ENCODE peak calls at places on chromosomes 2 and 18, in six cellular contexts. X is T-cell; K is NCI-H1417 treated with DMSO at 0.1 percent for 48 hours; T is left ventricle myocardium inferior; E is stimulated activated CD4-positive, alpha-beta T cell treated with anti-CD3 and anti-CD28 coated beads, Interleukin-1b, Interleukin-23, amount 100 ng/mL, for 48 hours; L is H7. J is an unnamed sample.

GRCh38 chr2:181738074-181738473 is 57.8 kb upstream of the NEUROD1 start:
- DNase-seq in X (no peak), K (no peak), T (no peak), E (no peak), L (peak; percentile 34), J (no peak)

GRCh38 chr2:121764681-121765228 is 9.3 kb downstream of the TSN start:
- DNase-seq in X (no peak), K (no peak), T (no peak), E (no peak), L (no peak), J (no peak)

GRCh38 chr2:217842038-217842437 is 160.8 kb downstream of the TNS1 start:
- DNase-seq in X (no peak), K (no peak), T (no peak), E (no peak), L (no peak), J (no peak)

GRCh38 chr2:47568164-47568861 is 165.4 kb downstream of the MSH2 start:
- DNase-seq in X (no peak), K (no peak), T (no peak), E (no peak), L (no peak), J (no peak)

GRCh38 chr2:529425-529824 is 147.8 kb downstream of the TMEM18 start:
- DNase-seq in X (no peak), K (peak; percentile 39), T (no peak), E (no peak), L (peak; percentile 76), J (no peak)

GRCh38 chr2:70115646-70116442 is 28.6 kb downstream of the PCBP1 start:
- DNase-seq in X (no peak), K (no peak), T (peak; percentile 35), E (no peak), L (no peak), J (no peak)

GRCh38 chr2:53913721-53914120 is 54.0 kb upstream of the GPR75 start:
- DNase-seq in X (no peak), K (no peak), T (no peak), E (peak; percentile 49), L (peak; percentile 2), J (no peak)

GRCh38 chr2:38728694-38729093 is 22.5 kb downstream of the SRSF7 start:
- DNase-seq in X (no peak), K (no peak), T (no peak), E (no peak), L (no peak), J (no peak)

GRCh38 chr2:25624635-25625034 is 48.7 kb downstream of the DTNB start:
- DNase-seq in X (no peak), K (no peak), T (no peak), E (no peak), L (no peak), J (no peak)

GRCh38 chr2:232731470-232731869 is 34.3 kb downstream of the GIGYF2 start:
- DNase-seq in X (no peak), K (no peak), T (no peak), E (no peak), L (no peak), J (no peak)

GRCh38 chr2:74204436-74204835 is 6.0 kb downstream of the MTHFD2 start:
- DNase-seq in X (no peak), K (no peak), T (no peak), E (no peak), L (no peak), J (no peak)

GRCh38 chr2:158128168-158128973 is 26.7 kb downstream of the UPP2 start:
- DNase-seq in X (no peak), K (no peak), T (no peak), E (no peak), L (no peak), J (no peak)

GRCh38 chr2:179677746-179678505 is 183.5 kb downstream of the ZNF385B start:
- DNase-seq in X (no peak), K (no peak), T (no peak), E (no peak), L (no peak), J (no peak)

GRCh38 chr2:2796207-2796606 is 465.1 kb upstream of the MYT1L start:
- DNase-seq in X (no peak), K (no peak), T (no peak), E (no peak), L (peak; percentile 33), J (no peak)

GRCh38 chr2:171712051-171712450 is 24.8 kb downstream of the DYNC1I2 start:
- DNase-seq in X (no peak), K (no peak), T (no peak), E (no peak), L (no peak), J (no peak)

GRCh38 chr18:79512461-79513380 is 117.0 kb downstream of the NFATC1 start:
- DNase-seq in X (no peak), K (no peak), T (no peak), E (no peak), L (peak; percentile 69), J (no peak)

GRCh38 chr2:126843046-126843445 is 55.6 kb upstream of the TEX51 start:
- DNase-seq in X (no peak), K (no peak), T (no peak), E (no peak), L (no peak), J (no peak)

GRCh38 chr2:85772019-85772745 is 18.4 kb downstream of the ATOH8 start:
- DNase-seq in X (no peak), K (peak; percentile 33), T (peak; percentile 99), E (no peak), L (peak; percentile 86), J (no peak)

GRCh38 chr18:43846302-43846701 is 569.0 kb upstream of the SYT4 start:
- DNase-seq in X (no peak), K (no peak), T (no peak), E (no peak), L (peak; percentile 10), J (no peak)

GRCh38 chr18:22831441-22831904 is 101.7 kb upstream of the RBBP8 start:
- DNase-seq in X (no peak), K (no peak), T (no peak), E (peak; percentile 10), L (no peak), J (no peak)

GRCh38 chr2:177543007-177543760 is 150.6 kb downstream of the AGPS start:
- DNase-seq in X (no peak), K (no peak), T (no peak), E (no peak), L (no peak), J (no peak)

GRCh38 chr2:96579422-96579821 is 42.9 kb downstream of the ARID5A start:
- DNase-seq in X (no peak), K (no peak), T (no peak), E (no peak), L (no peak), J (no peak)

GRCh38 chr18:36295880-36296301 is 1.6 kb upstream of the FHOD3 start:
- DNase-seq in X (no peak), K (no peak), T (no peak), E (no peak), L (peak; percentile 37), J (no peak)

GRCh38 chr2:119521437-119521825 is 2.9 kb downstream of the SCTR start:
- DNase-seq in X (no peak), K (no peak), T (no peak), E (no peak), L (no peak), J (no peak)

GRCh38 chr2:240701091-240701735 is 9.5 kb downstream of the AQP12A start:
- DNase-seq in X (no peak), K (no peak), T (peak; percentile 6), E (no peak), L (no peak), J (peak; percentile 14)

GRCh38 chr2:96552284-96553175 is 16.0 kb downstream of the ARID5A start:
- DNase-seq in X (no peak), K (no peak), T (no peak), E (no peak), L (no peak), J (no peak)

GRCh38 chr18:37675699-37676098 is 110.1 kb upstream of the CELF4 start:
- DNase-seq in X (no peak), K (no peak), T (no peak), E (no peak), L (no peak), J (no peak)

GRCh38 chr2:12504443-12504842 is 212.3 kb upstream of the TRIB2 start:
- DNase-seq in X (no peak), K (no peak), T (no peak), E (peak; percentile 59), L (no peak), J (no peak)

GRCh38 chr18:59646946-59647307 is 50.3 kb downstream of the CCBE1 start:
- DNase-seq in X (no peak), K (no peak), T (no peak), E (no peak), L (no peak), J (no peak)

GRCh38 chr2:115757286-115757685 is 1314.8 kb downstream of the DPP10 start:
- DNase-seq in X (no peak), K (no peak), T (no peak), E (no peak), L (no peak), J (no peak)

GRCh38 chr2:33441235-33441810 is 35.1 kb upstream of the RASGRP3 start:
- DNase-seq in X (no peak), K (no peak), T (peak; percentile 37), E (peak; percentile 6), L (peak; percentile 61), J (no peak)

GRCh38 chr2:147026261-147026660 is 818.6 kb upstream of the ACVR2A start:
- DNase-seq in X (no peak), K (no peak), T (no peak), E (no peak), L (no peak), J (no peak)

GRCh38 chr2:70340921-70341765 is 39.3 kb upstream of the FAM136A start:
- DNase-seq in X (peak; percentile 27), K (no peak), T (no peak), E (peak; percentile 6), L (peak; percentile 84), J (peak; percentile 7)

GRCh38 chr2:178912416-178913056 is 105.3 kb upstream of the TTN start:
- DNase-seq in X (no peak), K (no peak), T (no peak), E (no peak), L (no peak), J (no peak)

GRCh38 chr2:219252900-219253752 is at the start of gene TUBA4B:
- DNase-seq in X (no peak), K (no peak), T (no peak), E (peak; percentile 56), L (peak; percentile 89), J (peak; percentile 44)

GRCh38 chr18:27762054-27762453 is 414.9 kb downstream of the CDH2 start:
- DNase-seq in X (no peak), K (no peak), T (no peak), E (no peak), L (no peak), J (no peak)

GRCh38 chr2:235127909-235128308 is 176.1 kb downstream of the SH3BP4 start:
- DNase-seq in X (no peak), K (no peak), T (no peak), E (no peak), L (no peak), J (no peak)